ENCODE peak calls at places on chromosomes 13 and 19, in five cellular contexts. One of them, this sample, is unnamed.

GRCh38 chr19:19451429-19452240 is 46.2 kb downstream of the GATAD2A start:
- DNase-seq in nucleus accumbens: no peak
- DNase-seq in LHCN-M2: no peak
- DNase-seq in CD4-positive, CD25-positive, alpha-beta regulatory T cell: no peak
- DNase-seq in Ammon's horn: no peak
- DNase-seq in this sample: peak

GRCh38 chr19:28920269-28921066 is 292.5 kb downstream of the UQCRFS1 start:
- DNase-seq in CD4-positive, CD25-positive, alpha-beta regulatory T cell: no peak
- DNase-seq in LHCN-M2: peak
- DNase-seq in nucleus accumbens: no peak
- DNase-seq in Ammon's horn: peak
- DNase-seq in this sample: no peak

GRCh38 chr13:44373247-44373600 is 400 bp upstream of the SERP2 start:
- DNase-seq in Ammon's horn: no peak
- DNase-seq in LHCN-M2: no peak
- DNase-seq in nucleus accumbens: no peak
- DNase-seq in CD4-positive, CD25-positive, alpha-beta regulatory T cell: no peak
- DNase-seq in this sample: no peak

GRCh38 chr13:98710521-98710920 is 42.0 kb downstream of the SLC15A1 start:
- DNase-seq in LHCN-M2: no peak
- DNase-seq in Ammon's horn: no peak
- DNase-seq in nucleus accumbens: no peak
- DNase-seq in CD4-positive, CD25-positive, alpha-beta regulatory T cell: no peak
- DNase-seq in this sample: no peak

GRCh38 chr19:48624791-48625723 is 5.8 kb downstream of the SPHK2 start:
- DNase-seq in LHCN-M2: no peak
- DNase-seq in Ammon's horn: no peak
- DNase-seq in CD4-positive, CD25-positive, alpha-beta regulatory T cell: no peak
- DNase-seq in nucleus accumbens: no peak
- DNase-seq in this sample: no peak

GRCh38 chr19:40813182-40813581 is 14.2 kb downstream of the EGLN2 start:
- DNase-seq in CD4-positive, CD25-positive, alpha-beta regulatory T cell: no peak
- DNase-seq in LHCN-M2: no peak
- DNase-seq in Ammon's horn: no peak
- DNase-seq in nucleus accumbens: no peak
- DNase-seq in this sample: no peak

GRCh38 chr13:50636007-50636704 is 207.3 kb downstream of the DLEU7 start:
- DNase-seq in LHCN-M2: no peak
- DNase-seq in Ammon's horn: no peak
- DNase-seq in CD4-positive, CD25-positive, alpha-beta regulatory T cell: no peak
- DNase-seq in nucleus accumbens: no peak
- DNase-seq in this sample: no peak

GRCh38 chr13:49926019-49926418 is 10.1 kb downstream of the SPRYD7 start:
- DNase-seq in Ammon's horn: no peak
- DNase-seq in CD4-positive, CD25-positive, alpha-beta regulatory T cell: no peak
- DNase-seq in nucleus accumbens: no peak
- DNase-seq in LHCN-M2: no peak
- DNase-seq in this sample: no peak

GRCh38 chr13:43289458-43290255 is 266.3 kb downstream of the DNAJC15 start:
- DNase-seq in nucleus accumbens: no peak
- DNase-seq in Ammon's horn: no peak
- DNase-seq in CD4-positive, CD25-positive, alpha-beta regulatory T cell: no peak
- DNase-seq in LHCN-M2: peak
- DNase-seq in this sample: no peak

GRCh38 chr13:106172176-106172905 is 363.1 kb downstream of the EFNB2 start:
- DNase-seq in CD4-positive, CD25-positive, alpha-beta regulatory T cell: no peak
- DNase-seq in Ammon's horn: no peak
- DNase-seq in nucleus accumbens: no peak
- DNase-seq in LHCN-M2: no peak
- DNase-seq in this sample: no peak

GRCh38 chr13:109331898-109332297 is 454.5 kb downstream of the IRS2 start:
- DNase-seq in CD4-positive, CD25-positive, alpha-beta regulatory T cell: no peak
- DNase-seq in Ammon's horn: no peak
- DNase-seq in LHCN-M2: peak
- DNase-seq in nucleus accumbens: no peak
- DNase-seq in this sample: no peak

This sample was measured in activated CD4-positive, alpha-beta T cell treated with anti-CD3 and anti-CD28 coated beads, Interleukin-2, amount 10 ng/mL, durations not matched to agents 7 days and 5 days.